ENCODE peak calls at places on chromosomes 5 and 9, in ten cellular contexts. G is cardiac fibroblast, K is GM12865, B is Peyer's patch, L is stomach, A is fibroblast of the aortic adventitia, H is BE2C, M is transverse colon, D is uterus, E is A549. P is an unnamed sample.
A peak's percentile ranks its signal among the peaks of the same experiment; 100 is the strongest.

GRCh38 chr9:81264516-81264915 is 424.8 kb downstream of the TLE1 start:
- DNase-seq in E (no peak), L (no peak), M (no peak), G (peak; percentile 4), K (no peak), H (peak; percentile 58), A (peak; percentile 19), D (no peak), B (no peak), P (no peak)

GRCh38 chr5:1952021-1952420 is 69.3 kb upstream of the IRX4 start:
- DNase-seq in D (no peak), G (no peak), K (no peak), E (no peak), L (no peak), M (no peak), H (no peak), B (no peak), A (no peak), P (no peak)

GRCh38 chr5:88819332-88819999 is 63.5 kb downstream of the MEF2C start:
- DNase-seq in B (no peak), L (no peak), H (no peak), E (no peak), G (no peak), D (no peak), K (peak; percentile 66), M (no peak), A (no peak), P (no peak)

GRCh38 chr5:136285501-136285900 is 79.8 kb downstream of the TRPC7 start:
- DNase-seq in A (peak; percentile 18), L (no peak), E (no peak), B (no peak), D (no peak), K (no peak), H (no peak), G (no peak), M (no peak), P (peak; percentile 6)

GRCh38 chr5:168579987-168580508 is 880 bp upstream of the PANK3 start:
- DNase-seq in A (no peak), G (peak; percentile 7), B (no peak), H (no peak), M (no peak), K (no peak), E (no peak), D (no peak), L (no peak), P (no peak)

GRCh38 chr9:114387678-114388431 is at the start of gene AKNA:
- DNase-seq in D (peak; percentile 77), H (no peak), K (peak; percentile 87), E (no peak), M (peak; percentile 86), L (peak; percentile 78), G (peak; percentile 87), B (peak; percentile 95), A (peak; percentile 72), P (peak; percentile 78)

GRCh38 chr5:159003045-159004030 is 96.4 kb downstream of the EBF1 start:
- DNase-seq in D (no peak), M (no peak), L (no peak), G (peak; percentile 37), B (no peak), H (no peak), K (no peak), A (peak; percentile 73), E (peak; percentile 13), P (peak; percentile 71)

GRCh38 chr9:91060520-91061343 is 259.1 kb downstream of the SYK start:
- DNase-seq in L (peak; percentile 55), K (no peak), A (peak; percentile 99), M (peak; percentile 28), D (peak; percentile 69), G (peak; percentile 98), B (no peak), E (peak; percentile 80), H (no peak), P (peak; percentile 97)

GRCh38 chr9:35287986-35288515 is 126.2 kb downstream of the UNC13B start:
- DNase-seq in M (no peak), A (peak; percentile 14), H (no peak), L (no peak), G (no peak), K (no peak), E (no peak), B (no peak), D (no peak), P (no peak)

GRCh38 chr9:10230512-10230911 is 382.3 kb downstream of the PTPRD start:
- DNase-seq in M (no peak), E (no peak), B (no peak), D (no peak), L (no peak), A (no peak), H (no peak), G (no peak), K (peak; percentile 3), P (no peak)

GRCh38 chr9:6827370-6827949 is 69.7 kb downstream of the KDM4C start:
- DNase-seq in G (peak; percentile 64), M (no peak), B (no peak), K (peak; percentile 50), D (no peak), L (no peak), E (peak; percentile 51), H (peak; percentile 51), A (peak; percentile 66), P (peak; percentile 20)

GRCh38 chr9:119365291-119366027 is 3.8 kb downstream of the BRINP1 start:
- DNase-seq in E (peak; percentile 13), D (no peak), B (no peak), M (no peak), A (peak; percentile 16), L (no peak), K (peak; percentile 26), G (peak; percentile 3), H (peak; percentile 49), P (peak; percentile 18)

GRCh38 chr5:41925555-41925946 is 470 bp downstream of the FBXO4 start:
- DNase-seq in B (peak; percentile 65), E (peak; percentile 9), D (peak; percentile 39), H (no peak), A (peak; percentile 41), G (peak; percentile 49), K (peak; percentile 52), L (peak; percentile 27), M (no peak), P (peak; percentile 33)

GRCh38 chr9:36503172-36504153 is 69.2 kb upstream of the MELK start:
- DNase-seq in D (no peak), K (no peak), E (no peak), M (no peak), G (peak; percentile 6), B (no peak), A (no peak), H (no peak), L (no peak), P (no peak)

DNA sequence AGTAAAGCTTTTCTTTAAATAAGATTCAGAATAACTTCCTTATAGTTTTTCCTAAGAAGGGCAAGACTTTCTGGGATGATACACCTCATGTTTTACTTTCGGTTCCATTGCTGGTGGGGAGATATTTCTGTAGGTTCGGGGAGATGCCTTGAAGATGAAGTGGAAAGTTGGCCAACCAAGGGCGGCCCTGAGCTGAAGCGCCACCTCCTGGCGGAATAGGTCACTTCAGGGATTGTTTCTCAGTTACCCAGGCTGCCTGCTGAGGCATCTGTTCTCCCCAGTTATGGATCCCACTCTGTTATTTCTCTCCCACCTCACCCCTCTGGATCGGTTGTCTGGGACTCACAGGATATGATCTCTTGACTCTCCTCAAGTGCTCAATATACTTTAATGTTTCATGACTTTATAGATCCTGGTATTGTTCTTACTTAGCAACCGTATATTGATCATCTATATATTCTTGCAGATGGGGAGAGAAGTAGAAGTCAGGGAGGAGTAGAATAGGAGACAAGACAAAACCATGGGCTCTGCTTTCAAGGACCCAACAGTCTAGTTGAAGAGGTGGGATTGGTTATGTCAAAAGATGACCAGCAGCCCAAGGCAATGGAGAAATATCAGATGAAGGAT is 23.4 kb downstream of the MEGF10 start:
- DNase-seq in M (peak; percentile 72), H (peak; percentile 66), G (peak; percentile 69), A (peak; percentile 72), B (peak; percentile 85), K (peak; percentile 59), E (peak; percentile 60), L (peak; percentile 71), D (peak; percentile 52), P (peak; percentile 49)
- TF ChIP-seq CTCF in M (peak; percentile 66), H (peak; percentile 91), G (peak; percentile 84), A (peak; percentile 84), B (peak; percentile 30), K (peak; percentile 88), E (peak; percentile 76), L (peak; percentile 49), D (peak; percentile 73), P (peak; percentile 87)

DNA sequence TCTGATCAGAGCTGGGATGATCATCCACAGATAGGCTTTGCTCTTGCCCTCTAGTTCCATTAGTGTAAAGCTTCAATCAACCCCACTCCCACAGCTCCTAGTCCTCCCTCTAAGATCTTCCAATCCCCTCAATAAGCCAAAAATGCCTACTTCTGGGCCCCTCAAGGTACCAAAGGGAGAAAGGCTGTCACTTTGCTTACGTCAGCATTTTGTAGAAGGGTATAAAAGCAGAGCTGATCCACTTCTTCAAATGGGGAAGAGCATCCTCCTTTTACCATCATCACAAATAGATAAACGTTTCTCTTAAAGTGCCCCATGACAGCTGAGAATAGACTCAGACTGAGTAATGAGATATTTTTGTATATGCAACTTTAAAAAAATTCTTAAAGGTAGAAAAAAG is 13.1 kb upstream of the ADGRV1 start:
- DNase-seq in E (no peak), B (no peak), D (no peak), K (no peak), G (no peak), H (no peak), M (no peak), A (no peak), L (no peak), P (no peak)
- H3K4me3 ChIP-seq in E (no peak overlapping the region), B (no peak overlapping the region), D (no peak overlapping the region), K (no peak overlapping the region), G (no peak overlapping the region), H (no peak overlapping the region), M (no peak overlapping the region), A (no peak overlapping the region), L (no peak overlapping the region), P (no peak overlapping the region)

DNA sequence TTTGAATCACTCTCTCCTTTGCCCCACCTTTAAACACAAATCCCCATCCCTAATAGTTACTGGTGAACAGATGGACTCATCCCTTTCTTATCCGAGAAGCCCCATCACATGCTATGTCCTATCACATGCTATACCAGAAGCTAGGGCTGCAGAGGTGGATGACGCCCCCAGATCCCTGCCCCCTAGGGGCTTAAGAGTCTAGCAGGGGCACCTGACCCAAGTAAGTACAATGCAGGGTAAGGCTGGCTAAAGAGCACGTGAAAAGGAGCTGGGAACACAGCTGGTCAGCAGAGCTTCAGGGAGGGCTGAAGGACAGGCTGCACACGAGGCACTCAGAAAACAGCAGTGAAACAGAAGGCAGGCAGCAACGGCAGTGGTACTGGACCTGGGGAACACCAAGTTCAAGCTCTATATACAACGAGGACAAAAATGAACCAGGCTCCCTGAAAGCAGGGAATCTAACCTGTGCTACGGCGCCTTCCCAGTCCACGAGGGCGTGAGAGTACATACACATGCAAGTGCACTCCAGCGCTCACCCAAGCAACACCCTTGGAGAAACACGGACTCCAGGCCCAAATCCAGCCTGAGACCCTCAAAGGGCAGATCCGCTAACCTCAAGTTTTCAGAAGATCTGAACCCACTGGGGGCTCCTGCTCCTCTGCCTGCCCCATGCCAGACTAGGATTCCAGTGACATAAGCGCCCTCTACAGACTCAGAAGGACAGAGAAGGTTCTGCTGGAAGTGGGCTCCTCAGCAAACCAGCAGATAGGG is 57.5 kb downstream of the PSMB7 start:
- DNase-seq in E (no peak), L (peak; percentile 8), B (no peak), D (no peak), K (peak; percentile 19), G (no peak), M (no peak), H (no peak), A (no peak), P (no peak)
- TF ChIP-seq CTCF in E (peak; percentile 36), L (no peak), B (no peak), D (no peak), K (peak; percentile 11), G (peak; percentile 19), M (no peak), H (peak; percentile 20), A (peak; percentile 2), P (peak; percentile 9)

GRCh38 chr5:548256-548655 is 24.0 kb upstream of the SLC9A3 start:
- DNase-seq in B (peak; percentile 51), H (peak; percentile 1), D (no peak), A (no peak), K (no peak), G (no peak), E (no peak), M (peak; percentile 18), L (no peak), P (peak; percentile 15)
- H3K4me3 ChIP-seq in B (no peak overlapping the region), H (no peak overlapping the region), D (no peak overlapping the region), A (no peak overlapping the region), K (no peak overlapping the region), G (no peak overlapping the region), E (no peak overlapping the region), M (no peak overlapping the region), L (no peak overlapping the region), P (no peak overlapping the region)